ENCODE peak calls at places on chromosomes 11 and 22, in ten cellular contexts. Q, H, O, J, D, G, T, A, V and Z are unnamed samples.

GRCh38 chr11:67648140-67648795 is 2.3 kb downstream of the ACY3 start:
- DNase-seq in J (no peak), A (peak), G (peak), O (peak), H (no peak), D (peak), T (no peak), V (no peak), Q (peak), Z (peak)

GRCh38 chr22:30754971-30755759 is 60.5 kb downstream of the OSBP2 start:
- DNase-seq in H (peak), G (peak), V (peak), Q (peak), T (peak), O (peak), A (peak), J (peak), D (peak), Z (peak)

GRCh38 chr11:69686452-69686851 is 11.3 kb upstream of the LTO1 start:
- DNase-seq in G (no peak), O (no peak), V (no peak), T (no peak), Q (no peak), A (no peak), D (no peak), J (no peak), H (no peak), Z (no peak)

GRCh38 chr11:123690490-123690889 is 36.1 kb upstream of the SCN3B start:
- DNase-seq in G (no peak), J (peak), V (peak), Q (no peak), H (peak), D (no peak), T (no peak), O (no peak), A (no peak), Z (no peak)

GRCh38 chr11:100340416-100341323 is 346.4 kb upstream of the ARHGAP42 start:
- DNase-seq in V (no peak), Q (no peak), H (no peak), J (peak), O (no peak), T (no peak), G (no peak), D (no peak), A (no peak), Z (no peak)

GRCh38 chr11:12086271-12087074 is 23.9 kb upstream of the MICAL2 start:
- DNase-seq in A (no peak), T (no peak), O (peak), Q (no peak), J (peak), D (no peak), H (no peak), V (peak), G (no peak), Z (no peak)

GRCh38 chr11:87063982-87064381 is 26.2 kb downstream of the TMEM135 start:
- DNase-seq in A (no peak), H (no peak), Q (no peak), T (no peak), D (no peak), G (no peak), J (peak), O (no peak), V (peak), Z (no peak)

GRCh38 chr22:39317084-39317755 is 2.2 kb downstream of the RPL3 start:
- DNase-seq in D (no peak), T (no peak), Q (no peak), G (no peak), V (peak), O (no peak), H (no peak), J (no peak), A (no peak), Z (no peak)

GRCh38 chr11:130712480-130712879 is 203.8 kb downstream of the SNX19 start:
- DNase-seq in V (no peak), O (no peak), Q (no peak), H (no peak), T (no peak), D (no peak), A (no peak), J (no peak), G (no peak), Z (no peak)

GRCh38 chr11:69293819-69294505 is at the start of gene MYEOV:
- DNase-seq in O (no peak), D (no peak), V (peak), G (peak), J (peak), A (peak), T (peak), H (no peak), Q (peak), Z (peak)

GRCh38 chr11:45107051-45107450 is 39.4 kb upstream of the PRDM11 start:
- DNase-seq in H (no peak), Q (no peak), T (no peak), D (no peak), O (no peak), V (no peak), J (no peak), G (no peak), A (no peak), Z (no peak)

GRCh38 chr11:60161107-60161506 is 21.8 kb downstream of the MS4A6A start:
- DNase-seq in J (no peak), G (no peak), O (no peak), H (no peak), D (no peak), Q (no peak), T (no peak), A (no peak), V (no peak), Z (no peak)

GRCh38 chr11:119422505-119423416 is at the start of gene THY1:
- DNase-seq in A (no peak), D (no peak), O (no peak), T (peak), V (peak), H (peak), J (peak), G (no peak), Q (no peak), Z (peak)

GRCh38 chr22:25563757-25564319 is 637 bp upstream of the GRK3 start:
- DNase-seq in G (no peak), A (no peak), H (peak), D (no peak), T (peak), V (no peak), O (peak), Q (no peak), J (no peak), Z (no peak)

GRCh38 chr22:32325811-32326237 is 31.8 kb upstream of the RFPL3 start:
- DNase-seq in A (no peak), D (no peak), J (no peak), V (no peak), T (no peak), G (no peak), O (no peak), H (no peak), Q (no peak), Z (peak)

GRCh38 chr11:1829039-1829820 is 5.6 kb upstream of the SYT8 start:
- DNase-seq in O (no peak), A (peak), T (no peak), V (peak), Q (no peak), D (no peak), J (peak), H (no peak), G (no peak), Z (no peak)

GRCh38 chr11:2911088-2912037 is 17.9 kb downstream of the PHLDA2 start:
- DNase-seq in A (no peak), J (no peak), T (no peak), G (no peak), H (no peak), O (no peak), Q (no peak), V (no peak), D (no peak), Z (no peak)

GRCh38 chr11:102464037-102464436 is 11.5 kb upstream of the TMEM123 start:
- DNase-seq in O (no peak), V (no peak), D (no peak), T (no peak), Q (no peak), J (no peak), A (no peak), G (no peak), H (no peak), Z (no peak)